ENCODE peak calls at places on chromosomes 2 and 18, in five cellular contexts. One of them, this sample, is unnamed.

GRCh38 chr2:172038121-172038520 is 38.4 kb downstream of the METAP1D start:
- DNase-seq in stomach: no peak
- DNase-seq in PC-9: no peak
- DNase-seq in nephron progenitor cell: no peak
- DNase-seq in GM13977: no peak
- DNase-seq in this sample: no peak

GRCh38 chr2:153568105-153568504 is 89.5 kb upstream of the RPRM start:
- DNase-seq in stomach: no peak
- DNase-seq in nephron progenitor cell: no peak
- DNase-seq in GM13977: no peak
- DNase-seq in PC-9: no peak
- DNase-seq in this sample: no peak

GRCh38 chr2:146489386-146489785 is 1355.4 kb upstream of the ACVR2A start:
- DNase-seq in PC-9: no peak
- DNase-seq in stomach: no peak
- DNase-seq in GM13977: no peak
- DNase-seq in nephron progenitor cell: no peak
- DNase-seq in this sample: no peak

GRCh38 chr2:196516541-196516940 is 123.0 kb upstream of the CCDC150 start:
- DNase-seq in PC-9: no peak
- DNase-seq in stomach: no peak
- DNase-seq in GM13977: no peak
- DNase-seq in nephron progenitor cell: no peak
- DNase-seq in this sample: no peak

GRCh38 chr2:80086831-80087230 is 217.7 kb downstream of the LRRTM1 start:
- DNase-seq in GM13977: no peak
- DNase-seq in nephron progenitor cell: no peak
- DNase-seq in stomach: no peak
- DNase-seq in PC-9: no peak
- DNase-seq in this sample: no peak

GRCh38 chr2:53058526-53058925 is 709.1 kb upstream of the CHAC2 start:
- DNase-seq in stomach: no peak
- DNase-seq in PC-9: no peak
- DNase-seq in GM13977: no peak
- DNase-seq in nephron progenitor cell: no peak
- DNase-seq in this sample: no peak

GRCh38 chr2:160324917-160325316 is 124.8 kb upstream of the ITGB6 start:
- DNase-seq in GM13977: no peak
- DNase-seq in stomach: no peak
- DNase-seq in PC-9: no peak
- DNase-seq in nephron progenitor cell: no peak
- DNase-seq in this sample: no peak

GRCh38 chr2:216735661-216736060 is 40.3 kb upstream of the IGFBP5 start:
- DNase-seq in stomach: no peak
- DNase-seq in PC-9: no peak
- DNase-seq in nephron progenitor cell: no peak
- DNase-seq in GM13977: no peak
- DNase-seq in this sample: no peak

GRCh38 chr18:57698571-57699276 is 77.1 kb upstream of the NARS1 start:
- DNase-seq in GM13977: no peak
- DNase-seq in nephron progenitor cell: no peak
- DNase-seq in stomach: no peak
- DNase-seq in PC-9: peak
- DNase-seq in this sample: no peak

GRCh38 chr2:70851704-70852103 is 16.1 kb upstream of the CD207 start:
- DNase-seq in PC-9: no peak
- DNase-seq in GM13977: no peak
- DNase-seq in nephron progenitor cell: no peak
- DNase-seq in stomach: no peak
- DNase-seq in this sample: no peak

GRCh38 chr2:152402780-152403388 is 67.9 kb downstream of the FMNL2 start:
- DNase-seq in nephron progenitor cell: no peak
- DNase-seq in stomach: no peak
- DNase-seq in GM13977: no peak
- DNase-seq in PC-9: no peak
- DNase-seq in this sample: no peak

GRCh38 chr2:240392084-240392947 is 43.1 kb upstream of the GPC1 start:
- DNase-seq in stomach: no peak
- DNase-seq in PC-9: no peak
- DNase-seq in GM13977: no peak
- DNase-seq in nephron progenitor cell: peak
- DNase-seq in this sample: peak

GRCh38 chr18:11004294-11004693 is 145.1 kb downstream of the PIEZO2 start:
- DNase-seq in PC-9: no peak
- DNase-seq in stomach: no peak
- DNase-seq in nephron progenitor cell: no peak
- DNase-seq in GM13977: no peak
- DNase-seq in this sample: no peak

GRCh38 chr2:119474371-119475224 is 42.9 kb downstream of the TMEM37 start:
- DNase-seq in GM13977: no peak
- DNase-seq in nephron progenitor cell: no peak
- DNase-seq in PC-9: no peak
- DNase-seq in stomach: peak
- DNase-seq in this sample: no peak

GRCh38 chr18:34809697-34810096 is 99.6 kb downstream of the DTNA start:
- DNase-seq in stomach: no peak
- DNase-seq in nephron progenitor cell: peak
- DNase-seq in PC-9: no peak
- DNase-seq in GM13977: no peak
- DNase-seq in this sample: no peak

GRCh38 chr2:170509460-170510193 is 205.5 kb upstream of the SP5 start:
- DNase-seq in PC-9: no peak
- DNase-seq in GM13977: no peak
- DNase-seq in nephron progenitor cell: no peak
- DNase-seq in stomach: no peak
- DNase-seq in this sample: no peak

GRCh38 chr18:62037989-62038778 is 145.4 kb upstream of the RNF152 start:
- DNase-seq in stomach: no peak
- DNase-seq in PC-9: no peak
- DNase-seq in GM13977: no peak
- DNase-seq in nephron progenitor cell: no peak
- DNase-seq in this sample: no peak

GRCh38 chr2:138780908-138781307 is 718 bp upstream of the NXPH2 start:
- DNase-seq in nephron progenitor cell: peak
- DNase-seq in stomach: no peak
- DNase-seq in PC-9: no peak
- DNase-seq in GM13977: no peak
- DNase-seq in this sample: no peak

GRCh38 chr2:212392048-212392447 is 146.6 kb downstream of the ERBB4 start:
- DNase-seq in stomach: no peak
- DNase-seq in GM13977: no peak
- DNase-seq in PC-9: no peak
- DNase-seq in nephron progenitor cell: no peak
- DNase-seq in this sample: no peak

GRCh38 chr2:234392230-234392629 is 104.7 kb downstream of the ARL4C start:
- DNase-seq in GM13977: no peak
- DNase-seq in PC-9: no peak
- DNase-seq in nephron progenitor cell: no peak
- DNase-seq in stomach: no peak
- DNase-seq in this sample: no peak

GRCh38 chr2:231685349-231686191 is 22.8 kb upstream of the PTMA start:
- DNase-seq in GM13977: no peak
- DNase-seq in stomach: no peak
- DNase-seq in nephron progenitor cell: no peak
- DNase-seq in PC-9: no peak
- DNase-seq in this sample: no peak

GRCh38 chr2:83221258-83221657 is 1237.8 kb downstream of the SUCLG1 start:
- DNase-seq in stomach: no peak
- DNase-seq in nephron progenitor cell: no peak
- DNase-seq in GM13977: no peak
- DNase-seq in PC-9: no peak
- DNase-seq in this sample: no peak

GRCh38 chr2:131105950-131106801 is 1.0 kb downstream of the PLEKHB2 start:
- DNase-seq in GM13977: peak
- DNase-seq in stomach: peak
- DNase-seq in nephron progenitor cell: peak
- DNase-seq in PC-9: peak
- DNase-seq in this sample: no peak

GRCh38 chr18:24862225-24862893 is 401.9 kb downstream of the HRH4 start:
- DNase-seq in PC-9: no peak
- DNase-seq in GM13977: no peak
- DNase-seq in stomach: no peak
- DNase-seq in nephron progenitor cell: peak
- DNase-seq in this sample: no peak

GRCh38 chr2:46471-47345 is at the start of gene FAM110C:
- DNase-seq in PC-9: peak
- DNase-seq in nephron progenitor cell: peak
- DNase-seq in stomach: peak
- DNase-seq in GM13977: peak
- DNase-seq in this sample: peak

GRCh38 chr2:42031783-42032620 is 15.8 kb upstream of the PKDCC start:
- DNase-seq in PC-9: no peak
- DNase-seq in stomach: no peak
- DNase-seq in GM13977: no peak
- DNase-seq in nephron progenitor cell: no peak
- DNase-seq in this sample: no peak

GRCh38 chr2:49271060-49271665 is 116.8 kb upstream of the FSHR start:
- DNase-seq in PC-9: no peak
- DNase-seq in stomach: no peak
- DNase-seq in GM13977: no peak
- DNase-seq in nephron progenitor cell: no peak
- DNase-seq in this sample: no peak

GRCh38 chr2:218719457-218719856 is 8.8 kb downstream of the TTLL4 start:
- DNase-seq in stomach: no peak
- DNase-seq in PC-9: no peak
- DNase-seq in GM13977: no peak
- DNase-seq in nephron progenitor cell: no peak
- DNase-seq in this sample: no peak

GRCh38 chr2:21754164-21754788 is 630.5 kb downstream of the TDRD15 start:
- DNase-seq in GM13977: no peak
- DNase-seq in stomach: no peak
- DNase-seq in nephron progenitor cell: no peak
- DNase-seq in PC-9: no peak
- DNase-seq in this sample: no peak
- TF ChIP-seq CTCF in GM13977: peak
- TF ChIP-seq CTCF in stomach: no peak
- TF ChIP-seq CTCF in nephron progenitor cell: peak
- TF ChIP-seq CTCF in PC-9: peak
- TF ChIP-seq CTCF in this sample: peak

DNA sequence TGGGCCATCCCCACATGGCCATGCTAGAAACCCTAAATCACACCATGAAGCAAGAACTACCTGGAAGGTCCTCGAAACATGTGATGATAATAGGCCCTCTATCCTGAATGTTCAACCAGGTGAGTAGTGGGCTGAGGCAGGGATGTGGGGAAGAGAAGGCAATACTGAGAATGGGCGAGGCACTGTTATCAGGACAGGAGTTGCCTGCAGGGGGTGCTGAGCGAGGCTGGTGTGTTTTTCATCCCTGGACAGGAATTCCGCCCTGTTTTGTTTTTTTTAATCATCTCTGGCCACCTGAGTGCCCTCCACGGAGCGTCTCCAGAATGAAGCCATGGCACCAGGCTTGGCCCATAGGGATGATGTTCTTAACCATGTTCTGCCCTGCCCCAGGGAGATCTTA is 103.0 kb upstream of the SOX11 start:
- DNase-seq in nephron progenitor cell: no peak
- DNase-seq in stomach: no peak
- DNase-seq in GM13977: no peak
- DNase-seq in PC-9: no peak
- DNase-seq in this sample: no peak
- TF ChIP-seq CTCF in nephron progenitor cell: no peak
- TF ChIP-seq CTCF in stomach: no peak
- TF ChIP-seq CTCF in GM13977: no peak
- TF ChIP-seq CTCF in PC-9: no peak
- TF ChIP-seq CTCF in this sample: no peak

DNA sequence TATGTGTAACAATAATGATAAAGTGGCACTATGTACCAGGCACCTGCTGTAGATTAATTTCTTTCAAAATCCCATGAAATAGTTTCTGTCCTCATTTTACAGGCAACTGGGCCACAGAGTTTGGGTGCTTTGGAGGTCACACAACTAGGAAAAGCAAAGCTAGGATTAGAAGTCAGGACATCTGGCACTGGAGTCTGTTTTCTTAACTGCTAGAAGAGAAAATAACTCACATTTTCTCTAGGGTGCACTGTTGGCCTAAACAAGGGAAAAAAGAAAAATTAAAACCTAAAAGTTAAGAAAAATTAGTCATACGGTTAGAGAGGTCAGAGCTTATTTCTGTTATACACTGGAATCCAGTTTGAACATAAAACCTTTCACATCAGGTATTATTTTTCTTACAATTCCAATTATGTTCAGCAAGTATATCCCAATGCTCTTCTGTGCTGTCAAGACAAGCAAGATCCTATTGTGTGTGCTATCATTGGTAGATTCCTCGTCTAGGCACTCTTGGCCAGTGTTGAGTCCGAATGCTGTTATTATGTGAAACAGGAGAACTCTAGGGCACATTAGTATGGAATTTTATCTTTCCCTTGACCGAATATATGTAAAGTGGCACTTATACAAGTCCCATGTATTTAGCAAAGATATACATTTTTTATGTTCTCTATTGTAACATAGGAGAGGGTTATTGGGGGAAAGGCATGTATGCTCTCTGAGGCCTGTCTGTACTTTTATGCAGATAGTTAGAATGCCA is 1.5 kb upstream of the OSGEPL1 start:
- DNase-seq in PC-9: no peak
- DNase-seq in nephron progenitor cell: no peak
- DNase-seq in stomach: no peak
- DNase-seq in GM13977: no peak
- DNase-seq in this sample: no peak
- TF ChIP-seq CTCF in PC-9: no peak
- TF ChIP-seq CTCF in nephron progenitor cell: no peak
- TF ChIP-seq CTCF in stomach: no peak
- TF ChIP-seq CTCF in GM13977: no peak
- TF ChIP-seq CTCF in this sample: no peak

GRCh38 chr2:39870871-39871270 is 91.8 kb upstream of the THUMPD2 start:
- DNase-seq in GM13977: no peak
- DNase-seq in stomach: no peak
- DNase-seq in nephron progenitor cell: no peak
- DNase-seq in PC-9: no peak
- DNase-seq in this sample: no peak

GRCh38 chr2:39871291-39871761 is 92.3 kb upstream of the THUMPD2 start:
- DNase-seq in GM13977: no peak
- DNase-seq in PC-9: no peak
- DNase-seq in nephron progenitor cell: no peak
- DNase-seq in stomach: no peak
- DNase-seq in this sample: no peak

GRCh38 chr2:39860538-39860937 is 81.5 kb upstream of the THUMPD2 start:
- DNase-seq in GM13977: no peak
- DNase-seq in nephron progenitor cell: no peak
- DNase-seq in PC-9: no peak
- DNase-seq in stomach: no peak
- DNase-seq in this sample: no peak

GRCh38 chr2:39867268-39867667 is 88.2 kb upstream of the THUMPD2 start:
- DNase-seq in PC-9: no peak
- DNase-seq in nephron progenitor cell: no peak
- DNase-seq in GM13977: no peak
- DNase-seq in stomach: no peak
- DNase-seq in this sample: no peak

DNA sequence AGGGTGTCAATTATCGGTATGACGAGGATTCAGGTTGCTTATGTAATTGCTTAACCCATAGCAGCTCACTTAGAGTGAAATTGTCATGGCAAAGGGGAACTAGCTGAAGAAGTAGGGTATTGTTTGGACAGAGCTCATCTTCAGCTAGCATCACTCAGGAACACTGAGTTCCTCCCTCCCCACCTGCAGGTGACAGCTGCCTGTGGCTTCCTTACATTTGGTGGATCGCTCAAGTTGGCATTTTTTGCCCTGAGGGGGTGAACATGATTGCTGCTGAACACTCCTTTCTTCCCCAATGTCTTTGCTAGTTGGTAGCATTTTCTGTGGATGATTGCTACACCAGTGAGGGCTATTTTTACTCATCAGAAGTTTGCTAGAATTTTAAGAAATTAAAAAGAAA is 86.7 kb upstream of the THUMPD2 start:
- DNase-seq in stomach: no peak
- DNase-seq in PC-9: no peak
- DNase-seq in GM13977: no peak
- DNase-seq in nephron progenitor cell: no peak
- DNase-seq in this sample: no peak
- TF ChIP-seq CTCF in stomach: no peak
- TF ChIP-seq CTCF in PC-9: no peak
- TF ChIP-seq CTCF in GM13977: no peak
- TF ChIP-seq CTCF in nephron progenitor cell: no peak
- TF ChIP-seq CTCF in this sample: no peak

This sample was measured in type B pancreatic cell.